ENCODE peak calls at places on chromosomes 13 and 19, in seven cellular contexts. M is activated CD4-positive, CD25-positive, alpha-beta regulatory T cell treated with anti-CD3 and anti-CD28 coated beads, Interleukin-2, amount 50 U/mL, for 16 hours; U is amniotic stem cell; F is activated T-helper 1 cell treated with Interleukin-2 at 50 U/mL for 16 hours; H is HT1080; T is left lobe of liver; E is lower leg skin. X is an unnamed sample.
A peak's percentile ranks its signal among the peaks of the same experiment; 100 is the strongest.

GRCh38 chr19:3095375-3096191 is 1.4 kb downstream of the GNA11 start:
- DNase-seq in T (no peak), H (no peak), M (no peak), F (peak; percentile 38), U (no peak), E (no peak), X (no peak)

GRCh38 chr13:95195146-95195545 is 106.1 kb downstream of the ABCC4 start:
- DNase-seq in T (no peak), M (no peak), U (no peak), H (no peak), F (no peak), E (no peak), X (no peak)

GRCh38 chr13:111627596-111627995 is 307.2 kb downstream of the TEX29 start:
- DNase-seq in U (no peak), H (no peak), M (no peak), E (peak; percentile 59), T (no peak), F (no peak), X (no peak)

GRCh38 chr19:42111811-42112210 is 20.4 kb downstream of the POU2F2 start:
- DNase-seq in T (no peak), E (no peak), M (no peak), H (peak; percentile 83), U (no peak), F (no peak), X (no peak)

GRCh38 chr13:41502676-41503075 is 45.3 kb downstream of the RGCC start:
- DNase-seq in F (no peak), T (no peak), M (no peak), H (no peak), U (no peak), E (no peak), X (no peak)

GRCh38 chr13:101116826-101117225 is 299.5 kb downstream of the NALCN start:
- DNase-seq in U (no peak), M (no peak), F (no peak), H (no peak), T (no peak), E (no peak), X (no peak)

GRCh38 chr13:97407540-97407939 is 26.4 kb upstream of the RAP2A start:
- DNase-seq in E (no peak), M (no peak), U (no peak), H (no peak), F (no peak), T (no peak), X (no peak)

GRCh38 chr13:72384879-72385278 is 342.6 kb downstream of the MZT1 start:
- DNase-seq in U (no peak), T (no peak), H (peak; percentile 35), F (no peak), M (no peak), E (no peak), X (no peak)

GRCh38 chr13:32657309-32657708 is 71.1 kb downstream of the PDS5B start:
- DNase-seq in F (no peak), U (no peak), T (no peak), E (no peak), M (no peak), H (no peak), X (no peak)

GRCh38 chr19:58554494-58555368 is at the start of gene CHMP2A:
- DNase-seq in F (peak; percentile 97), H (peak; percentile 96), E (peak; percentile 100), M (peak; percentile 96), T (peak; percentile 98), U (no peak), X (peak; percentile 99)

GRCh38 chr19:45275370-45275971 is 24.4 kb downstream of the MARK4 start:
- DNase-seq in E (no peak), T (no peak), U (no peak), M (no peak), F (no peak), H (no peak), X (no peak)

GRCh38 chr19:35462476-35462953 is 14.5 kb downstream of the FFAR2 start:
- DNase-seq in M (peak; percentile 15), H (no peak), T (no peak), F (peak; percentile 15), U (no peak), E (no peak), X (no peak)

GRCh38 chr19:49468746-49469447 is 5.1 kb upstream of the FLT3LG start:
- DNase-seq in M (peak; percentile 70), U (no peak), E (peak; percentile 95), F (peak; percentile 79), T (no peak), H (no peak), X (peak; percentile 75)

GRCh38 chr19:10286803-10287737 is at the start of gene ICAM4:
- DNase-seq in H (no peak), E (peak; percentile 91), F (no peak), M (no peak), T (peak; percentile 71), U (no peak), X (peak; percentile 90)